ENCODE peak calls at places on chromosome 2, in ten cellular contexts. G is GM12891, E is endothelial cell of umbilical vein, T is A549, F is breast epithelium, K is Peyer's patch, C is stomach, A is HCT116, Q is body of pancreas, L is uterus. V is an unnamed sample.

GRCh38 chr2:121999273-121999672 is 243.8 kb downstream of the TSN start:
- DNase-seq in G (no peak), F (no peak), K (no peak), T (no peak), L (no peak), Q (no peak), A (no peak), E (peak), C (no peak), V (no peak)

GRCh38 chr2:201631041-201631440 is 12.3 kb downstream of the TMEM237 start:
- DNase-seq in Q (no peak), F (no peak), T (no peak), L (no peak), G (no peak), C (no peak), E (no peak), K (no peak), A (no peak), V (no peak)

GRCh38 chr2:120908314-120908975 is 172.8 kb downstream of the GLI2 start:
- DNase-seq in L (no peak), F (no peak), K (no peak), C (no peak), Q (no peak), E (no peak), A (no peak), G (no peak), T (no peak), V (no peak)

GRCh38 chr2:239177908-239178307 is 222.9 kb downstream of the HDAC4 start:
- DNase-seq in Q (no peak), L (peak), K (peak), E (no peak), C (no peak), G (no peak), F (peak), A (no peak), T (no peak), V (no peak)

GRCh38 chr2:40380036-40380435 is 71.9 kb downstream of the SLC8A1 start:
- DNase-seq in A (no peak), L (no peak), T (no peak), C (no peak), K (no peak), E (no peak), Q (no peak), G (no peak), F (no peak), V (no peak)

GRCh38 chr2:142294225-142294624 is 163.4 kb upstream of the LRP1B start:
- DNase-seq in Q (no peak), E (no peak), F (no peak), G (no peak), A (no peak), C (no peak), T (no peak), L (no peak), K (no peak), V (no peak)

GRCh38 chr2:46013726-46014125 is 283.5 kb upstream of the EPAS1 start:
- DNase-seq in Q (no peak), A (no peak), L (no peak), C (no peak), F (no peak), T (no peak), G (no peak), K (no peak), E (no peak), V (no peak)

GRCh38 chr2:176172007-176172747 is 15.1 kb downstream of the HOXD3 start:
- DNase-seq in F (no peak), Q (no peak), A (no peak), L (no peak), T (no peak), E (no peak), G (no peak), K (no peak), C (no peak), V (no peak)

GRCh38 chr2:239548491-239548890 is 147.7 kb upstream of the HDAC4 start:
- DNase-seq in L (no peak), A (no peak), G (no peak), F (peak), Q (no peak), C (no peak), K (no peak), E (no peak), T (no peak), V (no peak)

GRCh38 chr2:133579295-133579694 is 11.0 kb upstream of the NCKAP5 start:
- DNase-seq in C (peak), T (no peak), A (no peak), F (no peak), L (no peak), G (no peak), Q (peak), K (peak), E (peak), V (no peak)

GRCh38 chr2:65608966-65609365 is 176.6 kb upstream of the SPRED2 start:
- DNase-seq in A (no peak), Q (no peak), G (no peak), T (no peak), E (no peak), F (no peak), C (no peak), L (no peak), K (no peak), V (no peak)

GRCh38 chr2:128016620-128017019 is 11.2 kb downstream of the SAP130 start:
- DNase-seq in F (no peak), G (no peak), Q (no peak), E (no peak), L (no peak), A (no peak), K (no peak), C (no peak), T (no peak), V (no peak)

GRCh38 chr2:17934721-17935120 is 56.3 kb downstream of the KCNS3 start:
- DNase-seq in E (no peak), F (no peak), T (no peak), G (no peak), L (no peak), C (no peak), K (no peak), A (no peak), Q (no peak), V (peak)

GRCh38 chr2:55010149-55010591 is 40.1 kb downstream of the RTN4 start:
- DNase-seq in G (peak), C (peak), K (peak), L (no peak), Q (peak), F (no peak), A (no peak), E (no peak), T (peak), V (no peak)

GRCh38 chr2:55009277-55010055 is 40.8 kb downstream of the RTN4 start:
- DNase-seq in K (no peak), C (no peak), Q (no peak), L (no peak), F (no peak), E (no peak), A (no peak), T (no peak), G (no peak), V (no peak)

GRCh38 chr2:55012648-55013484 is 37.4 kb downstream of the RTN4 start:
- DNase-seq in Q (no peak), E (peak), A (no peak), G (no peak), T (no peak), F (no peak), C (no peak), L (no peak), K (no peak), V (no peak)

GRCh38 chr2:55011741-55012574 is 38.3 kb downstream of the RTN4 start:
- DNase-seq in Q (peak), K (no peak), G (no peak), A (no peak), E (no peak), T (no peak), C (no peak), F (no peak), L (no peak), V (no peak)

GRCh38 chr2:55010915-55011314 is 39.3 kb downstream of the RTN4 start:
- DNase-seq in A (no peak), C (no peak), E (no peak), F (no peak), T (no peak), K (no peak), G (no peak), Q (peak), L (no peak), V (no peak)
- TF ChIP-seq POLR2A in A (no peak), C (no peak), E (no peak), F (no peak), T (no peak), K (no peak), G (no peak), Q (no peak), L (no peak), V (no peak)

DNA sequence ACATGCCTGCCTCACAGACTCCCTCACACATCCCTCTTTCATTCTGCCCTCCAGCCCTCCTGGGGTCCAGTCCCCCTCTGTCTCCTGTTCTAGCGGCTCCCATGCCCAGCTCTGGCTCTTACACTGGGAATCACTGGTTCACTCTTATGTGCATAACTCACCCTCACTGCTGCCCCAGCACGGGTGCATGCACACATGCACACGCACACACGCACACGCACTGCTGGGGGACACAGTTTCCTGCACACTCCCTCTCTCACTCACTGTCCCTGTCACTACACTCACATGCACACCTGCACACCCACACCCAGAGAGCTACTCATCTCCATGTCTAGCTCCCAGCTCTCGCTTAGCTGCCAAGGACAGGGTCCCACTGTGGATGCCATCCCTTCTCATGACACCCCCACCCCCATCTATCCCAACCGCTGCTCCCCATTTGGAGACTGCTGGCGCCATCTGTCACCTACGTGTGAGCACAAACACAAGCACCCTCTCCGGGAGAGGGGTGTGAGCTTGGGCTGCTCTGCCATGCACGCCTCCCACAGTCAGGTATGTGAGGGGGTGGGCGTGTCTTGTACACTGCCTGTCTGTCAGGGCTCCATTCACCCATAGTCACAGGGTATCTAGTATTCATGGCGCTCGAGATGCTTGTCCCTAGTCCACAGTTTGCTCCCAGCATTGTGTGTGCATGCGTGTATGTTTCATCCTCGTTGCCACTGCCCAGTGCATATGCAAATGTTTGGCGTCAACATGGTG is 1.8 kb downstream of the ASIC4 start:
- DNase-seq in E (no peak), L (no peak), C (no peak), K (no peak), G (no peak), F (no peak), T (no peak), Q (no peak), A (no peak), V (no peak)
- TF ChIP-seq POLR2A in E (no peak), L (no peak), C (no peak), K (no peak), G (no peak), F (no peak), T (no peak), Q (no peak), A (no peak), V (no peak)

GRCh38 chr2:169479257-169480078 is at the start of gene BBS5:
- DNase-seq in C (peak), F (peak), G (peak), K (peak), L (peak), E (peak), Q (peak), A (peak), T (peak), V (no peak)
- TF ChIP-seq POLR2A in C (no peak), F (no peak), G (no peak), K (no peak), L (peak), E (peak), Q (peak), A (no peak), T (peak), V (no peak)

DNA sequence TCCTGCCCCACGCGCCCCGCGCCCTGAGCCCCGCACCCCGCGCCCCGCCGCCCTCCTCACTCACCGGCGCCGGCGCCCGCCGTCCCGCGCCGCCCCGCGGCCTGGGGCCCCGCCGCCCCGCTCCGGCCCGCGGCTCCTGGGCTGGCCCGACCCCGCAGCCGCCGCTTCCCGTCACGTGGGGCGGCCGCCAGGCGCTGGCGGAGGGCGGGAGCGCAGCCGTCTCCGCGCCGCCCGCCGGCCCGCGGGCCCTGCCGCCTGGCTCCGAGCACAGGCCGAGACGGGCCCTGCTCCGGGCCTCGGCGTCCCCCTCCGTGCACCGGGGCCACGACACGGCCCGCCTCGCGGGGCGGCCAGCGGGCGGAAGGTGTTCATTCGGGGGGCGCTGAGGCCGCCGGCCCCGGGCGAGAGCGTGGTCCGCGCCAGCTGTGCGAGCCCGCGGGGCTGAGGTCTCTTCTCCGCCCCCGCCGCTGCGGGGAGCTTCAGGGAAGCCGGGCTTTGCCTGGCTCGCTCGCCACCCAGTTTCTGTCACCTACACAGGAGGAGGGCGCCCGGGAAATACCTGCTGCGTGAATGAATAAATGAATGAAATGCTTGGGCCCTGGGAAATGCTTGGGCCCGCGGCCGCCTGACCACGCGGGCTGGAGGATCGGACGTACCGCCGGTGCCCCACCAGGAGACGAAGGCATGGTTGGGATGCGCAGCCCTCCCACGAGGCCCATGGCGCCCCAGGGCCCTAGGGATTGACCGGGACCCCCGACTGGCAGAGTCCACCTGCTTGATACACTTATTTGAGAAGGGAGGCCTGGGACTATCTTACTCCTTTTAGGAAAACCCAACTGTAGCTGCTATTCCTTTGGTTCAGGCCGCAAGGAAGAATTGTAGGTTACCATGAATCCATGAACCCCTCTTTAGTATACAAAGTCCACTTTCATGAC is at the start of gene TGFBRAP1:
- DNase-seq in L (peak), Q (peak), T (peak), F (no peak), A (no peak), K (peak), E (peak), G (peak), C (peak), V (peak)
- TF ChIP-seq POLR2A in L (peak), Q (peak), T (peak), F (no peak), A (no peak), K (peak), E (peak), G (peak), C (no peak), V (peak)

GRCh38 chr2:27409321-27410073 is at the start of gene PPM1G:
- DNase-seq in K (peak), F (peak), G (peak), A (peak), E (peak), L (peak), T (peak), Q (peak), C (peak), V (peak)
- TF ChIP-seq POLR2A in K (peak), F (peak), G (peak), A (peak), E (peak), L (peak), T (peak), Q (peak), C (no peak), V (peak)

DNA sequence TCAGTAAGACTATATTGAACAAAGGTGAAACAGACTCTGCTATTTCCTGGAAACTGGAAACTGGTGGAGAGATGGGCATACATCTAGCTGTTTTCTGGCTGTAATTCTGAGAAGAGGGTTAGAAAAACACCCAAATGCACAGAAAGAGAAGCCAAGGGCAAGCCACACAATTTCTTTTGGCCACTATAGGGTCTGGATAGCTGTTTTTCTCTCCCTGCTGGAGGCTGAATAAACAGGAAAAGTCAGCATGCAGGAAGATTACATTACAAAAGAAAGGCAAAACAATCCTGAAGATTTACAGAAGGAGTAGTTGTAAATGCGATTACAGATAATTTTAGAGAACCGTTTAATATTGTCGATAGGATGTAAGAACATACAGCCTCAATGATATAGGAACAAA is 186.2 kb upstream of the REG3G start:
- DNase-seq in C (no peak), T (no peak), E (no peak), A (no peak), L (no peak), G (no peak), K (no peak), Q (no peak), F (no peak), V (no peak)
- TF ChIP-seq POLR2A in C (no peak), T (no peak), E (no peak), A (no peak), L (no peak), G (no peak), K (no peak), Q (no peak), F (no peak), V (no peak)

GRCh38 chr2:231613655-231614558 is 21.2 kb downstream of the TEX44 start:
- DNase-seq in L (peak), Q (peak), A (peak), G (peak), K (peak), T (peak), C (peak), E (peak), F (peak), V (peak)
- TF ChIP-seq POLR2A in L (peak), Q (peak), A (no peak), G (peak), K (peak), T (peak), C (no peak), E (peak), F (peak), V (peak)

GRCh38 chr2:74581463-74581862 is 26.9 kb downstream of the DOK1 start:
- DNase-seq in Q (no peak), L (no peak), E (no peak), F (no peak), K (no peak), G (no peak), A (no peak), T (no peak), C (no peak), V (no peak)
- TF ChIP-seq POLR2A in Q (no peak), L (no peak), E (no peak), F (no peak), K (no peak), G (no peak), A (no peak), T (no peak), C (no peak), V (no peak)